ENCODE peak calls at places on chromosomes 1 and 21, in eight cellular contexts. H is uterus, N is transverse colon, V is A673, T is heart left ventricle, B is GM20000, X is heart right ventricle, Y is ovary. R is an unnamed sample.

GRCh38 chr1:26181586-26182371 is 4.5 kb downstream of the CNKSR1 start:
- DNase-seq in H (no peak), N (no peak), V (no peak), T (no peak), B (no peak), X (no peak), Y (no peak), R (no peak)

GRCh38 chr21:42466700-42467612 is 29.1 kb downstream of the RSPH1 start:
- DNase-seq in H (no peak), N (peak), V (peak), T (no peak), B (peak), X (no peak), Y (no peak), R (no peak)

GRCh38 chr21:35611752-35612151 is 448.6 kb downstream of the SETD4 start:
- DNase-seq in H (no peak), N (no peak), V (no peak), T (no peak), B (no peak), X (no peak), Y (no peak), R (no peak)

GRCh38 chr1:233459968-233460367 is 132.4 kb downstream of the MAP3K21 start:
- DNase-seq in H (no peak), N (no peak), V (no peak), T (no peak), B (no peak), X (no peak), Y (no peak), R (no peak)

GRCh38 chr1:179014123-179014522 is 11.6 kb upstream of the FAM20B start:
- DNase-seq in H (no peak), N (no peak), V (no peak), T (no peak), B (no peak), X (no peak), Y (no peak), R (no peak)

GRCh38 chr1:173868266-173869107 is at the start of gene ZBTB37:
- DNase-seq in H (peak), N (peak), V (peak), T (peak), B (peak), X (peak), Y (peak), R (peak)

GRCh38 chr1:171222961-171223360 is 25.3 kb upstream of the FMO1 start:
- DNase-seq in H (no peak), N (no peak), V (peak), T (peak), B (no peak), X (peak), Y (no peak), R (no peak)

GRCh38 chr1:22619252-22619651 is 17.2 kb upstream of the C1QA start:
- DNase-seq in H (no peak), N (no peak), V (no peak), T (no peak), B (no peak), X (no peak), Y (no peak), R (no peak)

GRCh38 chr1:107936498-107937481 is 28.2 kb downstream of the VAV3 start:
- DNase-seq in H (peak), N (peak), V (peak), T (peak), B (peak), X (peak), Y (no peak), R (peak)

GRCh38 chr1:96362623-96363022 is 359.0 kb upstream of the PTBP2 start:
- DNase-seq in H (no peak), N (no peak), V (no peak), T (no peak), B (no peak), X (no peak), Y (no peak), R (no peak)

GRCh38 chr1:220908757-220909156 is 29.5 kb downstream of the HLX start:
- DNase-seq in H (no peak), N (no peak), V (no peak), T (no peak), B (peak), X (no peak), Y (no peak), R (no peak)

GRCh38 chr1:214621178-214621577 is 18.2 kb downstream of the CENPF start:
- DNase-seq in H (no peak), N (no peak), V (no peak), T (no peak), B (no peak), X (no peak), Y (no peak), R (no peak)

GRCh38 chr21:39561128-39561527 is 51.6 kb upstream of the B3GALT5 start:
- DNase-seq in H (no peak), N (no peak), V (no peak), T (no peak), B (no peak), X (no peak), Y (no peak), R (no peak)

GRCh38 chr1:230140221-230141001 is 73.4 kb downstream of the GALNT2 start:
- DNase-seq in H (no peak), N (peak), V (peak), T (peak), B (no peak), X (peak), Y (peak), R (no peak)

GRCh38 chr1:15424146-15424667 is 14.0 kb upstream of the CTRC start:
- DNase-seq in H (no peak), N (peak), V (no peak), T (no peak), B (no peak), X (no peak), Y (no peak), R (no peak)

GRCh38 chr1:21536223-21536622 is 27.0 kb downstream of the ALPL start:
- DNase-seq in H (no peak), N (no peak), V (no peak), T (peak), B (no peak), X (no peak), Y (no peak), R (no peak)

GRCh38 chr1:195376190-195376589 is 1232.0 kb downstream of the KCNT2 start:
- DNase-seq in H (no peak), N (no peak), V (peak), T (no peak), B (no peak), X (no peak), Y (no peak), R (no peak)

GRCh38 chr1:41773144-41773571 is 145.6 kb downstream of the HIVEP3 start:
- DNase-seq in H (no peak), N (no peak), V (no peak), T (no peak), B (no peak), X (no peak), Y (no peak), R (peak)

GRCh38 chr1:53733447-53733931 is 5.5 kb downstream of the GLIS1 start:
- DNase-seq in H (no peak), N (no peak), V (no peak), T (no peak), B (no peak), X (no peak), Y (no peak), R (no peak)

GRCh38 chr1:32273389-32274208 is 18.3 kb upstream of the HDAC1 start:
- DNase-seq in H (no peak), N (peak), V (no peak), T (no peak), B (no peak), X (no peak), Y (no peak), R (no peak)

GRCh38 chr1:100075773-100076172 is 57.0 kb downstream of the SASS6 start:
- DNase-seq in H (no peak), N (no peak), V (no peak), T (no peak), B (peak), X (no peak), Y (no peak), R (no peak)

GRCh38 chr1:182833271-182833670 is 5.9 kb upstream of the DHX9 start:
- DNase-seq in H (no peak), N (no peak), V (no peak), T (no peak), B (no peak), X (no peak), Y (no peak), R (no peak)

GRCh38 chr21:19010996-19011395 is 607.4 kb upstream of the TMPRSS15 start:
- DNase-seq in H (no peak), N (no peak), V (no peak), T (peak), B (no peak), X (peak), Y (no peak), R (no peak)

GRCh38 chr1:32393832-32394140 is 455 bp downstream of the BSDC1 start:
- DNase-seq in H (no peak), N (peak), V (no peak), T (no peak), B (no peak), X (no peak), Y (no peak), R (no peak)

GRCh38 chr21:34965200-34966174 is 83.6 kb downstream of the RUNX1 start:
- DNase-seq in H (no peak), N (no peak), V (no peak), T (no peak), B (no peak), X (no peak), Y (no peak), R (no peak)

GRCh38 chr1:209791920-209792319 is 7.6 kb upstream of the C1orf74 start:
- DNase-seq in H (no peak), N (peak), V (no peak), T (no peak), B (no peak), X (no peak), Y (no peak), R (no peak)
- TF ChIP-seq CTCF in H (no peak), N (no peak), V (no peak), T (no peak), B (no peak), X (no peak), Y (no peak), R (no peak)

GRCh38 chr1:85888961-85889360 is 180.7 kb upstream of the ZNHIT6 start:
- DNase-seq in H (no peak), N (no peak), V (no peak), T (no peak), B (no peak), X (no peak), Y (no peak), R (no peak)

GRCh38 chr1:85884372-85885035 is 176.3 kb upstream of the ZNHIT6 start:
- DNase-seq in H (no peak), N (no peak), V (peak), T (no peak), B (peak), X (no peak), Y (no peak), R (no peak)
- TF ChIP-seq CTCF in H (no peak), N (no peak), V (peak), T (peak), B (no peak), X (peak), Y (no peak), R (no peak)

DNA sequence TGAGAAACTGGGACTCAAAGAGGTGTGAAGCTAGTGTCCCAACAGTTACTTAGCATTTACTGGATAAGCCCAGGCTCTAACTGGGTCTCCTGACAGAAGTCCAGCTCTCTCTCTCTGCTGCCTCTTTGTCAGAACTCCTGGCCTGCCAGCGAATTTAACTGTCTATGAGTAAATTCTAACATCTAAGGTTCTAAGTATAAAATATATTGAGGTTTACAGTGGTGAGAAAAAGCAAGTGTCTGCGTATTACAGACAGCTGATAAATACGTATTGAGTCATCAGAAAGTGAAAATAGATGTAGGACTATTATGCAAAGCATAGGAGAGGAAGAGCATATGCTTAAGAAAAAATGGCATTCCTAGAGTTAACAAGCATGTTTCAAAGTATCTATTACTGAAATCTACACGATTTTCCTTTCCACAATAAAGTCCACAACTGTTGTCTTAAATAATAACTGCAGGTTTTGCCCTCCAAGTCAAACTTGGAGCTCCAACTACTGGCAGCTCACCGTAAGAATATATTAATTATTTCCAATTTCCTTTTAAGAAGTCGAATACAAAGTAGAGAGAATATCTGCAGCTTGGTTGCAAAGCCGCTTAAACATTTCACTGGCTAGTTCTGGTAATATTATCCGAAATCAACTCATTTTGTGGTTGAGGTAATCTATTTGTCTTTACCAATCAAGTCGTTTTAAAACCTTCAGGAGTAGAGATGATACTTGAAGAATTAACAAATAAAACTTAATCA is 1.4 kb upstream of the RGS2 start:
- DNase-seq in H (no peak), N (no peak), V (peak), T (no peak), B (peak), X (no peak), Y (no peak), R (no peak)
- TF ChIP-seq CTCF in H (peak), N (no peak), V (peak), T (peak), B (no peak), X (peak), Y (no peak), R (no peak)

DNA sequence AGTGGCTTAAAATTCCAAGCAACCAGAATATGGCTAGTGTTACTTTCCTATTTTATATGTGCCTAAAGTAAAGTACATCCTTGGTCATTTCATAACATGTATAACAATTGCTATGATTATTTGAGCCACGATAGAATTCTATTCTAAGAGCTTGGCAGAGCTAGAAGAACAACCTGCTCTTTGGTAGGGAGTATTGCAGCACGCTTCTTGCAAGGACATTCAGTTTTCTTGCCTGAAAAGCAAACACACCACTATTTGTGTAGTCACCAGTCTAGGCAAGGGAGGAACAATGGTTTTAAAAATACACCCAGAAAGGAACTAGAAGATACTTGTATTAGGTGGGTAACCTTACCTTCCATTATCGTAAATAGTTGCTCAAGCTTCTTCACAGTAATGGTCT is 51.5 kb downstream of the CNST start:
- DNase-seq in H (no peak), N (no peak), V (no peak), T (no peak), B (no peak), X (no peak), Y (no peak), R (no peak)
- TF ChIP-seq CTCF in H (no peak), N (no peak), V (no peak), T (no peak), B (no peak), X (no peak), Y (no peak), R (no peak)

GRCh38 chr1:57377731-57378139 is 46.1 kb downstream of the DAB1 start:
- DNase-seq in H (no peak), N (no peak), V (no peak), T (no peak), B (no peak), X (no peak), Y (no peak), R (no peak)
- TF ChIP-seq CTCF in H (no peak), N (no peak), V (peak), T (no peak), B (no peak), X (peak), Y (no peak), R (no peak)

DNA sequence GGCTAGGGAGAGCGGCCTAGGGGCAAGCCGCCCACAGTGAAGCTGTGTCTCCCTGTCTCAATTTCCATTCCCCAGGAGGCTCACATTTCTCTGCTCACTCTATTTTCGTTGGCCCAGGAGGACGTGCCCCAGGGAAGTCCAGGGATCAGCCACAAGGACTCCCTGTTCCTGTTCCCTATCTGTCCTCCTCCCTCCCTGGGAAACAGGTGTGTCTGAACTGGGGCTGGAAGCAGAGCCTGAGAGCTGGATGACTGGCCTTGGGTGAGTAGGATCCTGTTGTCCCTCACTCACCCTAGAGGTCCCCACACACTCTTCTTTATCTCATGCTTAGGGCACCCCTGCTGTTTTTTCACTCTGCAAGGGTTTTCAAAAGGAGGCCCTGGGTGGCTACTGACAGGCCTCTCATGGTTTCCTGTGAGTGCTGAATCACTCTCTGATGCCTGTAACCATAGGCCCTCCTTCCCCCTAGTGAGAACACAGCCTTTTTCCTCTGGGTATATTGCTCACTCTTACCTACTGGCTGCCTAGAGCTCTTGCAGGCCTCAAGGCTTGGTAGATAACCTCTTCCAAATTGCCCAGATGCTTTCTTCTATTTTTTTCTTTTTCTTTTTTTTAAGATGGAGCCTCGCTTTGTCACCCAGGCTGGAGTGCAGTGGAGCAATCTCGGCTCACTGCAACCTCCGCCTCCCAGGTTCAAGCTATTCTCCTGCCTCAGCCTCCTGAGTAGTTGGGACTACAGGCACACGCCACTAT is 3.3 kb upstream of the UTP11 start:
- DNase-seq in H (no peak), N (no peak), V (peak), T (no peak), B (no peak), X (no peak), Y (peak), R (no peak)
- TF ChIP-seq CTCF in H (no peak), N (no peak), V (no peak), T (no peak), B (no peak), X (no peak), Y (no peak), R (no peak)

DNA sequence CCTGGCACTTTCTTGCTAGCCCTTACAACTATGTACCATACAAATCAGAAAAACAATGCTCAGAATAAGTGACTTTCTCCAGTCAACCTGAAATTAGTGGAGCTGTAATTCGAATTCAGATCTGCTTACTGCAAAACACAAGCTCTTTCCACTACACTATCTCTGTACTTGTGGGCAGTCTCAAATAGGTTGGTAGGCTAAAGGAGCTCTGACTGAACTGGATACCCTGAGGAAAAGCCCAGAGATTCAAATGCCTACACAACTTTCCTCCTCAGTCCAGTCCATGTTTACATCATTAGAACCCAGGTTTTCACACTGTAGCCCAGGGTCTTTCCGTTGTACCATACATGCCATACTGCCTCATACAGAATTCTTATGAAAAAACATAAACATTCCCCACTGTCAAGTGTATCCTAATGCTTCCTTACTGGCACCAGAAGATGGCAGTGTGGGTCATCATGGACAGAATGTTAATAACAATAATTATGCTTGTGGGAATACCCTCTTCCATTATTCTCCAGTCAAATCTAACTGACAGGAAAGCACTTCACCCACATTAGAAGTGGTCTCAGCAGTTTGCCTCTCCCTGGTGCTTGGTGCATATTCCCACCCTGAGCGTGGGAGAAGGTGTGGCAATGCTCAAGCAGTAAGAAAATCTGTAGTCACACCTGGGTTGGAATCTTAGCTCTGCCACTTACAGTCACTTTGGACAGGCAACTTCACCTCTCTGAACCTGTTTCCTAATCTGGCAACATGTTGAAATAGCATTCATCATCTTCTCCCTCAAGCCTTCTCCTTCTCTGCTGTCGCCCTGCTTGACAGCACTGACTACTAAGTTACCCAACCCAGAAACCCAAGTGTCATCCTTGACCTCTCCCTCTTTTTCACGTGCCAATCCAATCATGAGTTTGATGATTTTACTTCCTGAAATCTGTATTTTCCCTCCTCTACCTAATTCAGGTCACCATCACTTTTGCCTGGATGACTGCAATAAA is 14.4 kb upstream of the ZFYVE9 start:
- DNase-seq in H (peak), N (peak), V (peak), T (peak), B (peak), X (peak), Y (no peak), R (peak)
- TF ChIP-seq CTCF in H (peak), N (peak), V (peak), T (peak), B (peak), X (peak), Y (peak), R (peak)

R was measured in lung.